ENCODE peak calls at places on chromosome 18, in seven cellular contexts. F is frontal cortex; H is lung; O is stomach; E is stimulated activated CD4-positive, alpha-beta T cell treated with anti-CD3 and anti-CD28 coated beads, TNF-alpha, amount 100 ng/mL, for 4 hours; G is cardiac muscle cell; J is GM12891. X is an unnamed sample.

GRCh38 chr18:48300463-48300961 is 108.7 kb downstream of the ZBTB7C start:
- DNase-seq in H (peak; percentile 46), E (no peak), J (no peak), G (peak; percentile 30), O (no peak), F (no peak), X (peak; percentile 11)

GRCh38 chr18:74529811-74530583 is 4.3 kb upstream of the CNDP1 start:
- DNase-seq in E (no peak), H (no peak), J (no peak), O (peak; percentile 22), G (no peak), F (no peak), X (no peak)

GRCh38 chr18:9707381-9708056 is 582 bp upstream of the RAB31 start:
- DNase-seq in F (no peak), J (no peak), G (no peak), E (no peak), H (no peak), O (no peak), X (no peak)

GRCh38 chr18:32349728-32350395 is 120.8 kb downstream of the GAREM1 start:
- DNase-seq in E (no peak), G (peak; percentile 76), O (peak; percentile 72), F (no peak), J (no peak), H (peak; percentile 76), X (peak; percentile 73)

GRCh38 chr18:21180588-21180987 is 61.4 kb upstream of the GREB1L start:
- DNase-seq in F (no peak), O (no peak), G (no peak), J (no peak), E (no peak), H (no peak), X (no peak)

GRCh38 chr18:63892544-63892943 is 5.0 kb downstream of the SERPINB2 start:
- DNase-seq in E (no peak), G (no peak), F (no peak), H (no peak), J (no peak), O (no peak), X (no peak)

GRCh38 chr18:58005036-58005435 is 39.0 kb upstream of the NEDD4L start:
- DNase-seq in E (no peak), O (no peak), H (no peak), F (no peak), G (no peak), J (no peak), X (peak; percentile 83)

GRCh38 chr18:41396211-41396610 is 558.8 kb upstream of the PIK3C3 start:
- DNase-seq in E (no peak), F (no peak), J (no peak), O (no peak), G (no peak), H (no peak), X (no peak)

GRCh38 chr18:76896677-76897076 is 74.3 kb downstream of the ZNF236 start:
- DNase-seq in O (no peak), F (no peak), E (no peak), G (no peak), J (no peak), H (no peak), X (no peak)

GRCh38 chr18:56377161-56377560 is 261.2 kb downstream of the TXNL1 start:
- DNase-seq in J (no peak), G (no peak), E (no peak), F (no peak), O (no peak), H (no peak), X (no peak)

GRCh38 chr18:68542818-68543217 is 172.1 kb downstream of the TMX3 start:
- DNase-seq in J (no peak), O (no peak), H (no peak), G (peak; percentile 31), F (no peak), E (no peak), X (no peak)

X was measured in HT1080.